ENCODE peak calls at places on chromosomes 3 and 15, in seven cellular contexts. O is IMR-90, D is ovary, I is aorta, M is left lung, T is spleen, F is tibial nerve. C is an unnamed sample. For H3K4me1, the result is how much of the 10 kb centered on the place peaks cover.

GRCh38 chr3:39142067-39142466 is 11.3 kb downstream of the CSRNP1 start:
- DNase-seq in O (no peak), D (no peak), I (no peak), M (no peak), T (no peak), F (no peak), C (no peak)

GRCh38 chr3:188558343-188559068 is 404.5 kb downstream of the LPP start:
- DNase-seq in O (peak), D (no peak), I (no peak), M (no peak), T (no peak), F (no peak), C (no peak)

GRCh38 chr3:70108072-70108471 is 108.5 kb downstream of the SAMMSON start:
- DNase-seq in O (peak), D (no peak), I (no peak), M (no peak), T (no peak), F (no peak), C (no peak)

GRCh38 chr15:42375252-42375651 is 16.0 kb downstream of the CAPN3 start:
- DNase-seq in O (no peak), D (no peak), I (no peak), M (no peak), T (no peak), F (no peak), C (no peak)

GRCh38 chr3:100089802-100090668 is 24.3 kb downstream of the FILIP1L start:
- DNase-seq in O (peak), D (no peak), I (no peak), M (no peak), T (no peak), F (no peak), C (peak)

GRCh38 chr3:177300039-177300833 is 103.0 kb upstream of the TBL1XR1 start:
- DNase-seq in O (peak), D (no peak), I (no peak), M (no peak), T (no peak), F (no peak), C (no peak)

GRCh38 chr15:50871832-50872231 is 36.7 kb upstream of the AP4E1 start:
- DNase-seq in O (no peak), D (no peak), I (no peak), M (no peak), T (no peak), F (no peak), C (no peak)

GRCh38 chr15:90190606-90191343 is 10.4 kb upstream of the SEMA4B start:
- DNase-seq in O (no peak), D (no peak), I (no peak), M (no peak), T (peak), F (no peak), C (no peak)

GRCh38 chr3:186251948-186252619 is 110.0 kb downstream of the DGKG start:
- DNase-seq in O (no peak), D (no peak), I (peak), M (no peak), T (no peak), F (no peak), C (no peak)

GRCh38 chr3:126732281-126733060 is 28.4 kb downstream of the CHCHD6 start:
- DNase-seq in O (peak), D (no peak), I (no peak), M (no peak), T (no peak), F (no peak), C (no peak)

GRCh38 chr3:66107855-66108254 is 69.1 kb upstream of the MAGI1 start:
- DNase-seq in O (peak), D (no peak), I (no peak), M (no peak), T (no peak), F (no peak), C (no peak)

GRCh38 chr15:54017911-54018310 is 39.7 kb downstream of the UNC13C start:
- DNase-seq in O (no peak), D (no peak), I (no peak), M (no peak), T (no peak), F (no peak), C (no peak)

GRCh38 chr3:196654691-196655090 is 15.2 kb downstream of the NRROS start:
- DNase-seq in O (no peak), D (no peak), I (no peak), M (no peak), T (no peak), F (no peak), C (no peak)

GRCh38 chr3:11074441-11074840 is 79.9 kb upstream of the HRH1 start:
- DNase-seq in O (no peak), D (no peak), I (no peak), M (no peak), T (peak), F (no peak), C (no peak)

GRCh38 chr3:185645596-185646381 is 59.7 kb downstream of the SENP2 start:
- DNase-seq in O (no peak), D (no peak), I (no peak), M (no peak), T (no peak), F (no peak), C (no peak)

GRCh38 chr15:46471096-46471495 is 836.3 kb downstream of the SQOR start:
- DNase-seq in O (no peak), D (no peak), I (no peak), M (no peak), T (no peak), F (no peak), C (no peak)

GRCh38 chr3:160719710-160720109 is 36.3 kb upstream of the PPM1L start:
- DNase-seq in O (no peak), D (no peak), I (no peak), M (peak), T (no peak), F (no peak), C (no peak)

GRCh38 chr15:45087513-45087912 is 26.5 kb downstream of the DUOX2 start:
- DNase-seq in O (no peak), D (no peak), I (no peak), M (no peak), T (no peak), F (no peak), C (no peak)

GRCh38 chr3:80533553-80533952 is 765.8 kb upstream of the ROBO1 start:
- DNase-seq in O (no peak), D (no peak), I (no peak), M (no peak), T (no peak), F (no peak), C (no peak)
- H3K27ac ChIP-seq in O (no peak), D (no peak), I (no peak), M (no peak), T (no peak), F (no peak), C (no peak)

GRCh38 chr15:67142142-67143092 is 77.0 kb downstream of the SMAD3 start:
- DNase-seq in O (peak), D (peak), I (no peak), M (no peak), T (no peak), F (no peak), C (peak)
- H3K4me1 ChIP-seq in O (half or more), D (under half), I (under half), M (half or more), T (half or more), F (under half), C (half or more)

DNA sequence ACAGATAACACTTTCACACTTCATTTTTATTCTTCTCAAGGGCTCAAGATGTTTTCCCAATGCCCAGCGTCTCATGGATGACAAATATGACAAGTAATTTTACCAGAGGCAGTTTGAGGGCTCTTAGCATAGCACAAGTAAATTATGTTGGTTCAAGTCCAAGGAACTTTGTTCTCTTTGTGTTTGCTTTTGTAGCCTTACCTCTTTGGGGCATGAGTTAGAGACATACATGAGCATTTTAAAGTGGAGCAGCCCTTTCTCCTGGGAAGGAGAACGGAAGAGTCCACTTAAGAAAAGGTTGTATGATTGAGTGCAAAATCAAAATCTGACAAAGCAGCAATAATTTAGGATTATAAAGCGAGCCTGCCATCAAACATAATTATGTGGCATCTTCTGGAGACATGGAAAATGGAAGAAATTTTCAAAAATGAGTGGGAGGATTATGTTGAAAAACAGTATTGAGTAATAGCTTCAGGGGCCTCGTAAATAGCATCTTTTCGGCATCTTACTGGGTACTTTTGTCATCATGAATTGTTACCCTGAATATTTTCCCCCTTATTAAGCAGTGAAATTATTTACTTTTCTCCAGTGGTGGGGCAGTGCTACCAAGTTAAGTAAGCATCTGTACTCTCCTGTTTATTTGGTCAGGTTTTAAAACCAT is 65.9 kb downstream of the PGPEP1L start:
- DNase-seq in O (no peak), D (no peak), I (no peak), M (no peak), T (no peak), F (no peak), C (no peak)
- H3K27ac ChIP-seq in O (no peak), D (no peak), I (no peak), M (no peak), T (no peak), F (no peak), C (peak)

DNA sequence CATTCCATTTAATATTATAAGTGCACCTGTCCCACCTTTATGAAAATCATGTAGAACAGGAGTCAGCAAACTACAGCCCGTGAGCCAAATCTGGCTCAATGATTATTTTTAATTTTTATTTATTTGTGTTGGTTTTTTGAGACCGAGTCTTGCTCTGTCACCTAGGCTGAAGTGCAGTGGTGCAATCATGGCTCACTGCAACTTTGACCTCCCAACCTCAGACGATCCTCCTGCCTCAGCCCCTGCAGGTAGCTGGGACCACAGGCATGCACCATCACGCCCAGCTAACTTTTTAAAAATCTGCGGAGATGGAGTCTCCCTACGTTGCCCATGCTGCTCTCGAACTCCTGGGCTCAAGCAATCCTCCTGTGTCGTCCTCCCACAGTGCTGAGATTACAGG is 42.0 kb downstream of the MYO1E start:
- DNase-seq in O (no peak), D (no peak), I (no peak), M (no peak), T (no peak), F (no peak), C (no peak)
- H3K4me1 ChIP-seq in O (under half), D (under half), I (under half), M (under half), T (half or more), F (under half), C (under half)

GRCh38 chr3:30084971-30085403 is 521.4 kb upstream of the TGFBR2 start:
- DNase-seq in O (no peak), D (no peak), I (no peak), M (no peak), T (no peak), F (no peak), C (no peak)

GRCh38 chr3:30083315-30083714 is 523.1 kb upstream of the TGFBR2 start:
- DNase-seq in O (no peak), D (no peak), I (no peak), M (no peak), T (no peak), F (no peak), C (no peak)

GRCh38 chr3:30084304-30084703 is 522.1 kb upstream of the TGFBR2 start:
- DNase-seq in O (no peak), D (no peak), I (no peak), M (no peak), T (no peak), F (no peak), C (no peak)

GRCh38 chr3:30081904-30082303 is 524.5 kb upstream of the TGFBR2 start:
- DNase-seq in O (no peak), D (no peak), I (no peak), M (no peak), T (no peak), F (no peak), C (no peak)

DNA sequence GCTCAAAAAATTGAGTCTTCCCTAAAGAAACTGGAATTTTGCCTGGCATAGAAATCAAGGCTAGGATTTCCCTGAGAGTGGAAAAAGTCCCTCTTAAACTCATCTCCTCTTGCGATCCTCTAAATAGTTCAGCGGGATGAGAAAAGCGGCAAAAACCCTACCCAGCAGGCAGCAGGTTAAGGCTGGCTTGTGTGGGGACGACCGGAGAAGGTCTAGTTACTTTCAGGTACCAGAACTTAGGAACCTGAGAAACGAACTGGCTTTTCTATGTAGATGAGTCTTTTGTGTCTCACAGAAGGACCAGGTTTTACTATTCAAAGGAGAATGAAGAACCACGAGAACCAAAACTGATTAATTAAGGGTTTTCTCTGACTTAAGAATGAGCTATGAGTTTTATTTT is 523.7 kb upstream of the TGFBR2 start:
- DNase-seq in O (no peak), D (no peak), I (no peak), M (no peak), T (no peak), F (no peak), C (no peak)
- H3K27ac ChIP-seq in O (no peak), D (no peak), I (no peak), M (no peak), T (no peak), F (no peak), C (no peak)

DNA sequence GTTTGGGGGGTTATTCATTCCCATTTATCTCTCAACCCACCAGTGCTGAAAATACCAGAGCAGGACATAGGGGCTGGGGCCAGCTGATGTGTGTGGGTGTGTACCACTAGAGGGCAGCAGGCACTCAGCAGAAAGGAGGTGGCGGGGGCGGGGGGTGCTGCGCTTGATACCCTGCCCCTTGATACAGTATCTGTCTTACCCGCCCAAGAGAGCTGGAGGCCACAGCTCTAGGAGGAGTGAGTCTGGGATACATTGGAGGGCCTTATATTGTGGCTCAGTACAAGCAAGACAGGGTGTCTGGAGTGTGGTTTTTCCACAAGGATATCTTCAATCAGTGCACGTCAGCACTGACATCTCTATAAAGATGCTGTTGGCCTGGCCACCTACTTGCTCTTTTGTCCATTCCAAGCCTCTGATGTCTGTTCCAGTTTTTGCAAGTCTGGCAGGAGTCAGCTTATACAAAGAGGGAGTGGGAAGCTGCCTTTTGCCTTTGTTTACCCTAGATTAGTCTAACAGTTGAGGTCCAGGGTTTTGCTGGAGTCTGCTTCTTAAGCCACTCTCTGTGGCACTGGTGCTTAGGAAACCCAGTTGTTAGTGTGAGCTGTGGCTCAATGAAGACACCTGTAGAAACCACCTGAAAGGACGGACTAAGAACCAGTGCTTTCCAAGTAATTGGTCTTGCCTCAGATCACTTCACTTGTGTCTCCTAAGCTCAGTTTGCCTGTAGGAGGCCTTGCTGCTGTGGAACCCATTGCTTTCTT is 1.5 kb upstream of the RBM15B start:
- DNase-seq in O (peak), D (no peak), I (peak), M (peak), T (peak), F (peak), C (peak)
- H3K4me1 ChIP-seq in O (under half), D (under half), I (under half), M (half or more), T (half or more), F (under half), C (half or more)

GRCh38 chr15:66461917-66462316 is 35.6 kb downstream of the SNAPC5 start:
- DNase-seq in O (peak), D (no peak), I (no peak), M (no peak), T (no peak), F (no peak), C (no peak)
- H3K27ac ChIP-seq in O (no peak), D (no peak), I (no peak), M (no peak), T (no peak), F (no peak), C (no peak)

C was measured in gastrocnemius medialis.